ENCODE peak calls at places on chromosomes 16 and 17, in four cellular contexts. C, T, B and O are unnamed samples.
A peak's percentile ranks its signal among the peaks of the same experiment; 100 is the strongest.

GRCh38 chr16:86528061-86528929 is 18.0 kb downstream of the FOXF1 start:
- DNase-seq in C (no peak), T (no peak), B (no peak), O (no peak)

GRCh38 chr16:31713945-31714898 is 159.4 kb upstream of the ZNF267 start:
- DNase-seq in C (no peak), B (no peak), T (no peak), O (peak; percentile 9)

GRCh38 chr16:77618951-77619350 is 103.4 kb upstream of the NUDT7 start:
- DNase-seq in B (no peak), C (no peak), T (no peak), O (no peak)

GRCh38 chr17:79552405-79552804 is 58.4 kb downstream of the RBFOX3 start:
- DNase-seq in T (no peak), C (no peak), B (no peak), O (no peak)

GRCh38 chr16:66549284-66550131 is at the start of gene TK2:
- DNase-seq in B (no peak), T (peak; percentile 36), C (peak; percentile 46), O (peak; percentile 74)

GRCh38 chr17:60678118-60678444 is 430 bp downstream of the BCAS3 start:
- DNase-seq in C (no peak), B (no peak), T (no peak), O (no peak)

GRCh38 chr16:58507963-58508670 is 7.2 kb upstream of the SETD6 start:
- DNase-seq in B (no peak), T (no peak), C (no peak), O (no peak)

GRCh38 chr17:57735707-57736106 is 9.4 kb downstream of the CCDC182 start:
- DNase-seq in C (no peak), T (no peak), B (peak; percentile 32), O (peak; percentile 33)

GRCh38 chr16:69924777-69925191 is 26.4 kb upstream of the CLEC18A start:
- DNase-seq in B (no peak), C (peak; percentile 55), T (peak; percentile 66), O (peak; percentile 52)

GRCh38 chr16:65991149-65991701 is 375.3 kb upstream of the CDH5 start:
- DNase-seq in B (no peak), T (no peak), C (no peak), O (no peak)

GRCh38 chr16:85383836-85384825 is 229.0 kb upstream of the GSE1 start:
- DNase-seq in T (no peak), B (no peak), C (no peak), O (peak; percentile 95)

GRCh38 chr16:81366316-81366932 is 51.7 kb downstream of the GAN start:
- DNase-seq in C (no peak), T (peak; percentile 33), B (peak; percentile 30), O (peak; percentile 58)

GRCh38 chr17:9465216-9465921 is 110.3 kb downstream of the STX8 start:
- DNase-seq in C (no peak), B (peak; percentile 1), T (no peak), O (peak; percentile 82)

GRCh38 chr17:35254107-35254802 is 11.4 kb downstream of the SLFN5 start:
- DNase-seq in T (peak; percentile 92), C (peak; percentile 93), B (no peak), O (peak; percentile 94)